ENCODE peak calls at places on chromosomes 16 and 17, in five cellular contexts. X is WTC11; N is NCI-H2081; B is activated CD4-positive, alpha-beta T cell treated with anti-CD3 and anti-CD28 coated beads, Interleukin-2, amount 50 U/mL, for 1 hour; S is CD4-positive, alpha-beta T cell. J is an unnamed sample.

GRCh38 chr17:63995626-63996025 is 2.5 kb upstream of the PRR29 start:
- DNase-seq in B (no peak), N (no peak), X (no peak), S (no peak), J (no peak)

GRCh38 chr16:88941051-88941932 is 35.7 kb downstream of the CBFA2T3 start:
- DNase-seq in X (no peak), S (no peak), B (no peak), N (no peak), J (no peak)

GRCh38 chr17:15926039-15926740 is 18.7 kb upstream of the ADORA2B start:
- DNase-seq in S (no peak), X (no peak), B (no peak), N (no peak), J (no peak)

GRCh38 chr16:50282010-50282538 is 15.7 kb downstream of the ADCY7 start:
- DNase-seq in X (no peak), N (no peak), S (peak), B (peak), J (no peak)

GRCh38 chr16:49890876-49891275 is 35.0 kb upstream of the ZNF423 start:
- DNase-seq in N (no peak), X (peak), B (no peak), S (no peak), J (no peak)

GRCh38 chr17:65062168-65062915 is 5.8 kb upstream of the GNA13 start:
- DNase-seq in X (no peak), B (no peak), S (no peak), N (no peak), J (no peak)

GRCh38 chr17:66549731-66550207 is 247.4 kb downstream of the PRKCA start:
- DNase-seq in X (no peak), B (no peak), N (no peak), S (no peak), J (peak)

GRCh38 chr17:36773039-36773438 is 164.2 kb upstream of the LHX1 start:
- DNase-seq in X (no peak), N (no peak), S (no peak), B (no peak), J (no peak)

GRCh38 chr16:57026778-57027062 is 37.4 kb downstream of the NLRC5 start:
- DNase-seq in X (no peak), S (no peak), B (no peak), N (no peak), J (no peak)

J was measured in HS-27A.